ENCODE peak calls at places on chromosomes 11 and 22, in ten cellular contexts. G, N, P, Y, W, I, L, F, T and D are unnamed samples.

GRCh38 chr11:64849600-64850356 is 5.3 kb upstream of the CDC42BPG start:
- DNase-seq in G (no peak), N (no peak), P (no peak), Y (no peak), W (no peak), I (peak), L (no peak), F (no peak), T (no peak), D (no peak)

GRCh38 chr11:58060939-58061672 is 30.4 kb downstream of the OR6Q1 start:
- DNase-seq in G (no peak), N (no peak), P (no peak), Y (no peak), W (peak), I (no peak), L (no peak), F (no peak), T (no peak), D (peak)

GRCh38 chr11:69298778-69299461 is 5.0 kb downstream of the MYEOV start:
- DNase-seq in G (no peak), N (no peak), P (no peak), Y (no peak), W (peak), I (no peak), L (peak), F (no peak), T (no peak), D (no peak)

GRCh38 chr11:14422052-14422813 is 63.2 kb upstream of the RRAS2 start:
- DNase-seq in G (peak), N (peak), P (peak), Y (peak), W (peak), I (peak), L (peak), F (peak), T (no peak), D (peak)

GRCh38 chr11:36095716-36096115 is 151.9 kb downstream of the LDLRAD3 start:
- DNase-seq in G (no peak), N (no peak), P (no peak), Y (no peak), W (no peak), I (no peak), L (no peak), F (no peak), T (no peak), D (no peak)

GRCh38 chr22:19873138-19873959 is 18.7 kb upstream of the GNB1L start:
- DNase-seq in G (no peak), N (no peak), P (no peak), Y (no peak), W (no peak), I (peak), L (no peak), F (no peak), T (no peak), D (no peak)

GRCh38 chr11:124493256-124493655 is 47.8 kb upstream of the OR8B8 start:
- DNase-seq in G (no peak), N (no peak), P (no peak), Y (no peak), W (no peak), I (no peak), L (no peak), F (no peak), T (no peak), D (no peak)

GRCh38 chr11:125887373-125888324 is at the start of gene HYLS1:
- DNase-seq in G (peak), N (peak), P (peak), Y (peak), W (peak), I (peak), L (peak), F (peak), T (peak), D (peak)

GRCh38 chr11:118649941-118650340 is 29.5 kb downstream of the TREH start:
- DNase-seq in G (no peak), N (no peak), P (no peak), Y (no peak), W (no peak), I (no peak), L (no peak), F (no peak), T (no peak), D (no peak)

GRCh38 chr22:27996529-27996925 is 77.5 kb upstream of the PITPNB start:
- DNase-seq in G (no peak), N (no peak), P (no peak), Y (no peak), W (no peak), I (no peak), L (no peak), F (no peak), T (no peak), D (no peak)

GRCh38 chr11:102760355-102761035 is 19.9 kb downstream of the MMP10 start:
- DNase-seq in G (no peak), N (no peak), P (no peak), Y (peak), W (peak), I (no peak), L (no peak), F (peak), T (no peak), D (peak)

GRCh38 chr22:24423519-24424000 is 3.8 kb upstream of the ADORA2A start:
- DNase-seq in G (peak), N (no peak), P (no peak), Y (no peak), W (no peak), I (peak), L (peak), F (peak), T (peak), D (peak)

GRCh38 chr11:65376138-65376713 is 6.2 kb downstream of the SLC25A45 start:
- DNase-seq in G (no peak), N (no peak), P (no peak), Y (no peak), W (no peak), I (peak), L (no peak), F (no peak), T (no peak), D (no peak)

GRCh38 chr22:23913306-23913660 is 19.1 kb downstream of the MIF start:
- DNase-seq in G (no peak), N (no peak), P (no peak), Y (no peak), W (no peak), I (no peak), L (no peak), F (no peak), T (no peak), D (peak)

GRCh38 chr22:18005201-18005926 is 19.0 kb downstream of the MICAL3 start:
- DNase-seq in G (no peak), N (no peak), P (no peak), Y (no peak), W (no peak), I (no peak), L (no peak), F (no peak), T (no peak), D (no peak)

GRCh38 chr11:79039122-79039521 is 401.7 kb downstream of the TENM4 start:
- DNase-seq in G (no peak), N (no peak), P (no peak), Y (no peak), W (no peak), I (no peak), L (no peak), F (no peak), T (no peak), D (no peak)

GRCh38 chr11:46917109-46918086 is 952 bp downstream of the LRP4 start:
- DNase-seq in G (no peak), N (no peak), P (no peak), Y (no peak), W (peak), I (no peak), L (no peak), F (no peak), T (no peak), D (no peak)

GRCh38 chr11:726278-726915 is 20.4 kb downstream of the EPS8L2 start:
- DNase-seq in G (no peak), N (peak), P (peak), Y (no peak), W (no peak), I (peak), L (no peak), F (no peak), T (no peak), D (no peak)

GRCh38 chr11:128904872-128905344 is 13.8 kb downstream of the KCNJ5 start:
- DNase-seq in G (no peak), N (peak), P (peak), Y (no peak), W (no peak), I (peak), L (peak), F (peak), T (no peak), D (peak)

GRCh38 chr11:489610-490185 is 17.3 kb downstream of the RNH1 start:
- DNase-seq in G (no peak), N (no peak), P (no peak), Y (no peak), W (no peak), I (peak), L (no peak), F (no peak), T (no peak), D (no peak)

GRCh38 chr22:36510966-36511881 is 4.4 kb upstream of the FOXRED2 start:
- DNase-seq in G (peak), N (no peak), P (peak), Y (peak), W (peak), I (no peak), L (peak), F (no peak), T (no peak), D (no peak)

GRCh38 chr22:31082606-31083376 is 1.7 kb downstream of the SMTN start:
- DNase-seq in G (peak), N (no peak), P (no peak), Y (peak), W (peak), I (peak), L (peak), F (no peak), T (peak), D (peak)

GRCh38 chr11:72225411-72225951 is 914 bp downstream of the INPPL1 start:
- DNase-seq in G (no peak), N (peak), P (no peak), Y (no peak), W (no peak), I (peak), L (no peak), F (no peak), T (no peak), D (peak)

GRCh38 chr11:16785520-16786128 is 47.2 kb downstream of the C11orf58 start:
- DNase-seq in G (peak), N (peak), P (peak), Y (peak), W (peak), I (peak), L (peak), F (peak), T (peak), D (peak)

GRCh38 chr22:19687561-19688300 is 26.6 kb upstream of the SEPTIN5 start:
- DNase-seq in G (no peak), N (peak), P (peak), Y (no peak), W (no peak), I (no peak), L (peak), F (no peak), T (no peak), D (no peak)

GRCh38 chr11:78832226-78832947 is 257.7 kb upstream of the NARS2 start:
- DNase-seq in G (no peak), N (no peak), P (no peak), Y (no peak), W (no peak), I (no peak), L (no peak), F (no peak), T (no peak), D (no peak)

GRCh38 chr11:46914363-46914762 is 4.0 kb downstream of the LRP4 start:
- DNase-seq in G (no peak), N (no peak), P (no peak), Y (peak), W (peak), I (no peak), L (no peak), F (no peak), T (no peak), D (no peak)

GRCh38 chr11:64935634-64936081 is at the start of gene GPHA2:
- DNase-seq in G (peak), N (peak), P (no peak), Y (no peak), W (no peak), I (no peak), L (no peak), F (no peak), T (no peak), D (no peak)

GRCh38 chr22:23831781-23832180 is 7.0 kb downstream of the DERL3 start:
- DNase-seq in G (no peak), N (no peak), P (no peak), Y (no peak), W (no peak), I (peak), L (no peak), F (no peak), T (no peak), D (no peak)

GRCh38 chr11:67539588-67539987 is 16.3 kb upstream of the CABP2 start:
- DNase-seq in G (no peak), N (no peak), P (no peak), Y (no peak), W (no peak), I (no peak), L (no peak), F (no peak), T (no peak), D (no peak)

GRCh38 chr11:1194231-1194976 is 28.5 kb upstream of the MUC5B start:
- DNase-seq in G (no peak), N (no peak), P (no peak), Y (no peak), W (no peak), I (no peak), L (no peak), F (no peak), T (no peak), D (no peak)

GRCh38 chr11:45518853-45519545 is 146.4 kb downstream of the CHST1 start:
- DNase-seq in G (no peak), N (no peak), P (no peak), Y (no peak), W (no peak), I (no peak), L (no peak), F (no peak), T (no peak), D (no peak)

GRCh38 chr11:92048415-92048814 is 176.2 kb upstream of the FAT3 start:
- DNase-seq in G (no peak), N (no peak), P (no peak), Y (no peak), W (no peak), I (peak), L (peak), F (no peak), T (no peak), D (no peak)

GRCh38 chr11:6619021-6619745 is at the start of gene TPP1:
- DNase-seq in G (peak), N (peak), P (peak), Y (peak), W (peak), I (peak), L (peak), F (peak), T (peak), D (peak)

GRCh38 chr22:47837703-47838102 is 1075.3 kb downstream of the TBC1D22A start:
- DNase-seq in G (peak), N (no peak), P (peak), Y (no peak), W (no peak), I (no peak), L (peak), F (peak), T (no peak), D (peak)

GRCh38 chr22:42909363-42910058 is 52.4 kb upstream of the ARFGAP3 start:
- DNase-seq in G (no peak), N (no peak), P (no peak), Y (no peak), W (no peak), I (no peak), L (no peak), F (no peak), T (no peak), D (no peak)